ENCODE peak calls at places on chromosomes 7 and 10, in seven cellular contexts. I is activated T-helper 1 cell treated with Interleukin-2 at 50 U/mL for 16 hours; Y is activated effector memory CD4-positive, alpha-beta T cell treated with Interleukin-2 at 50 U/mL for 16 hours; M is T1000; V is RKO; U is activated CD8-positive, alpha-beta memory T cell treated with anti-CD3 and anti-CD28 coated beads for 1 hour; C is occipital lobe. H is an unnamed sample.

GRCh38 chr7:48872548-48872947 is 51.8 kb upstream of the CDC14C start:
- DNase-seq in I (no peak), Y (no peak), M (no peak), V (no peak), U (no peak), C (no peak), H (no peak)

GRCh38 chr10:8511026-8511425 is 456.5 kb downstream of the GATA3 start:
- DNase-seq in I (no peak), Y (no peak), M (no peak), V (no peak), U (no peak), C (no peak), H (no peak)

GRCh38 chr10:57992321-57993077 is 275.2 kb downstream of the IPMK start:
- DNase-seq in I (no peak), Y (no peak), M (no peak), V (peak; percentile 14), U (no peak), C (no peak), H (no peak)

GRCh38 chr10:86699991-86700840 is 31.9 kb downstream of the LDB3 start:
- DNase-seq in I (no peak), Y (no peak), M (no peak), V (no peak), U (no peak), C (no peak), H (no peak)

GRCh38 chr10:70462349-70462984 is 16.1 kb upstream of the PALD1 start:
- DNase-seq in I (no peak), Y (no peak), M (no peak), V (peak; percentile 10), U (no peak), C (peak; percentile 67), H (peak; percentile 68)

GRCh38 chr10:17659328-17659727 is 15.4 kb downstream of the STAM start:
- DNase-seq in I (no peak), Y (no peak), M (no peak), V (no peak), U (no peak), C (no peak), H (no peak)

GRCh38 chr7:1285556-1286301 is 53.1 kb downstream of the UNCX start:
- DNase-seq in I (no peak), Y (no peak), M (no peak), V (no peak), U (no peak), C (no peak), H (no peak)

GRCh38 chr10:124739119-124739921 is 4.9 kb downstream of the FAM53B start:
- DNase-seq in I (no peak), Y (no peak), M (no peak), V (no peak), U (no peak), C (no peak), H (no peak)

GRCh38 chr10:97888641-97889262 is 39.1 kb downstream of the GOLGA7B start:
- DNase-seq in I (no peak), Y (no peak), M (peak; percentile 78), V (peak; percentile 57), U (no peak), C (no peak), H (no peak)

GRCh38 chr7:167976-168791 is 24.2 kb upstream of the FAM20C start:
- DNase-seq in I (no peak), Y (no peak), M (no peak), V (no peak), U (no peak), C (no peak), H (no peak)

GRCh38 chr7:19284596-19285300 is 139.5 kb upstream of the FERD3L start:
- DNase-seq in I (no peak), Y (no peak), M (no peak), V (no peak), U (no peak), C (no peak), H (no peak)

GRCh38 chr7:17185690-17186070 is 112.8 kb upstream of the AHR start:
- DNase-seq in I (no peak), Y (no peak), M (peak; percentile 8), V (no peak), U (no peak), C (no peak), H (no peak)